ENCODE peak calls at places on chromosomes 7 and 10, in four cellular contexts. One of them, this sample, is unnamed.

GRCh38 chr7:136405931-136406777 is 429.0 kb upstream of the MTPN start:
- DNase-seq in B cell: no peak
- DNase-seq in lower lobe of right lung: no peak
- DNase-seq in skeletal muscle cell: peak; percentile 12
- DNase-seq in this sample: no peak

GRCh38 chr10:93742633-93743349 is 14.9 kb upstream of the LGI1 start:
- DNase-seq in B cell: peak; percentile 45
- DNase-seq in lower lobe of right lung: no peak
- DNase-seq in skeletal muscle cell: no peak
- DNase-seq in this sample: no peak

GRCh38 chr10:32318476-32318896 is 28.5 kb downstream of the EPC1 start:
- DNase-seq in B cell: no peak
- DNase-seq in lower lobe of right lung: no peak
- DNase-seq in skeletal muscle cell: no peak
- DNase-seq in this sample: no peak

GRCh38 chr10:124035928-124036558 is 57.4 kb downstream of the CHST15 start:
- DNase-seq in B cell: peak; percentile 97
- DNase-seq in lower lobe of right lung: peak; percentile 88
- DNase-seq in skeletal muscle cell: no peak
- DNase-seq in this sample: peak; percentile 89

GRCh38 chr7:44559485-44559884 is 14.2 kb downstream of the DDX56 start:
- DNase-seq in B cell: no peak
- DNase-seq in lower lobe of right lung: no peak
- DNase-seq in skeletal muscle cell: no peak
- DNase-seq in this sample: no peak

GRCh38 chr7:25087855-25088254 is 37.2 kb downstream of the CYCS start:
- DNase-seq in B cell: no peak
- DNase-seq in lower lobe of right lung: no peak
- DNase-seq in skeletal muscle cell: no peak
- DNase-seq in this sample: no peak

GRCh38 chr7:66357062-66357461 is 151.9 kb downstream of the TPST1 start:
- DNase-seq in B cell: no peak
- DNase-seq in lower lobe of right lung: no peak
- DNase-seq in skeletal muscle cell: no peak
- DNase-seq in this sample: no peak

GRCh38 chr7:46195934-46196333 is 274.9 kb upstream of the IGFBP3 start:
- DNase-seq in B cell: no peak
- DNase-seq in lower lobe of right lung: no peak
- DNase-seq in skeletal muscle cell: no peak
- DNase-seq in this sample: no peak

GRCh38 chr7:13017325-13017853 is 330.0 kb downstream of the ARL4A start:
- DNase-seq in B cell: no peak
- DNase-seq in lower lobe of right lung: no peak
- DNase-seq in skeletal muscle cell: peak; percentile 56
- DNase-seq in this sample: no peak

GRCh38 chr7:67947651-67948050 is 951.0 kb downstream of the TYW1 start:
- DNase-seq in B cell: no peak
- DNase-seq in lower lobe of right lung: no peak
- DNase-seq in skeletal muscle cell: no peak
- DNase-seq in this sample: no peak

GRCh38 chr10:45809829-45810228 is 37.5 kb downstream of the AGAP4 start:
- DNase-seq in B cell: no peak
- DNase-seq in lower lobe of right lung: no peak
- DNase-seq in skeletal muscle cell: no peak
- DNase-seq in this sample: no peak

GRCh38 chr7:115070311-115070710 is 148.4 kb downstream of the MDFIC start:
- DNase-seq in B cell: no peak
- DNase-seq in lower lobe of right lung: no peak
- DNase-seq in skeletal muscle cell: no peak
- DNase-seq in this sample: no peak

GRCh38 chr10:46547331-46547880 is 9.1 kb downstream of the GPRIN2 start:
- DNase-seq in B cell: peak; percentile 38
- DNase-seq in lower lobe of right lung: peak; percentile 41
- DNase-seq in skeletal muscle cell: no peak
- DNase-seq in this sample: peak; percentile 66

GRCh38 chr10:46035923-46036849 is 5.8 kb upstream of the NCOA4 start:
- DNase-seq in B cell: no peak
- DNase-seq in lower lobe of right lung: no peak
- DNase-seq in skeletal muscle cell: no peak
- DNase-seq in this sample: no peak

GRCh38 chr10:30029164-30029889 is 30.1 kb downstream of the JCAD start:
- DNase-seq in B cell: no peak
- DNase-seq in lower lobe of right lung: no peak
- DNase-seq in skeletal muscle cell: no peak
- DNase-seq in this sample: no peak

GRCh38 chr7:7639421-7639820 is 1.1 kb upstream of the UMAD1 start:
- DNase-seq in B cell: no peak
- DNase-seq in lower lobe of right lung: no peak
- DNase-seq in skeletal muscle cell: no peak
- DNase-seq in this sample: no peak

GRCh38 chr7:14233898-14234174 is 244.4 kb upstream of the ETV1 start:
- DNase-seq in B cell: no peak
- DNase-seq in lower lobe of right lung: no peak
- DNase-seq in skeletal muscle cell: no peak
- DNase-seq in this sample: no peak